ENCODE peak calls at places on chromosomes 5 and 9, in six cellular contexts. H is GM19239; K is sciatic nerve; B is SW480; U is activated CD4-positive, alpha-beta T cell treated with anti-CD3 and anti-CD28 coated beads for 24 hours; W is C1 segment of cervical spinal cord. E is an unnamed sample.
A peak's percentile ranks its signal among the peaks of the same experiment; 100 is the strongest.

GRCh38 chr9:76701441-76702031 is 62.7 kb upstream of the PCA3 start:
- DNase-seq in H (no peak), K (no peak), B (no peak), U (no peak), W (no peak), E (peak; percentile 22)

GRCh38 chr5:76469656-76470290 is 66.7 kb downstream of the IQGAP2 start:
- DNase-seq in H (no peak), K (no peak), B (no peak), U (no peak), W (no peak), E (no peak)

GRCh38 chr5:138111937-138112336 is 27.3 kb downstream of the NME5 start:
- DNase-seq in H (no peak), K (no peak), B (peak; percentile 27), U (no peak), W (no peak), E (peak; percentile 16)

GRCh38 chr5:53378590-53379247 is 101.7 kb upstream of the FST start:
- DNase-seq in H (no peak), K (no peak), B (no peak), U (no peak), W (no peak), E (peak; percentile 81)

GRCh38 chr5:318341-318897 is 3.1 kb upstream of the AHRR start:
- DNase-seq in H (no peak), K (no peak), B (peak; percentile 41), U (no peak), W (no peak), E (peak; percentile 28)

GRCh38 chr9:71769175-71770165 is 1.2 kb upstream of the CEMIP2 start:
- DNase-seq in H (no peak), K (peak; percentile 83), B (peak; percentile 90), U (peak; percentile 54), W (peak; percentile 44), E (peak; percentile 48)

GRCh38 chr5:6525910-6526309 is 77.3 kb downstream of the UBE2QL1 start:
- DNase-seq in H (peak; percentile 25), K (no peak), B (peak; percentile 73), U (no peak), W (no peak), E (no peak)

GRCh38 chr9:95105519-95106287 is 211.8 kb downstream of the FANCC start:
- DNase-seq in H (no peak), K (no peak), B (peak; percentile 69), U (no peak), W (no peak), E (no peak)

GRCh38 chr9:74379718-74380117 is 117.4 kb upstream of the RORB start:
- DNase-seq in H (peak; percentile 0), K (no peak), B (peak; percentile 66), U (no peak), W (no peak), E (no peak)

GRCh38 chr5:68587181-68587580 is 371.6 kb downstream of the PIK3R1 start:
- DNase-seq in H (no peak), K (no peak), B (no peak), U (no peak), W (no peak), E (peak; percentile 35)

GRCh38 chr5:83721878-83722779 is 1.5 kb upstream of the HAPLN1 start:
- DNase-seq in H (no peak), K (peak; percentile 82), B (peak; percentile 70), U (no peak), W (peak; percentile 35), E (peak; percentile 79)

GRCh38 chr5:38997579-38997978 is 76.6 kb downstream of the RICTOR start:
- DNase-seq in H (no peak), K (no peak), B (no peak), U (no peak), W (no peak), E (no peak)

E was measured in cardiac fibroblast.